ENCODE peak calls at places on chromosome 5, in five cellular contexts. G is SW480, L is COR-L47, P is cardiac muscle cell, S is AG09309. Y is an unnamed sample.

GRCh38 chr5:131209506-131210191 is 38.9 kb downstream of the LYRM7 start:
- DNase-seq in L (no peak), G (no peak), S (no peak), P (no peak), Y (peak; percentile 87)

GRCh38 chr5:119570935-119571334 is 58.4 kb upstream of the FAM170A start:
- DNase-seq in G (no peak), L (no peak), S (no peak), P (no peak), Y (no peak)

GRCh38 chr5:36740259-36740898 is 134.0 kb downstream of the SLC1A3 start:
- DNase-seq in L (no peak), G (no peak), S (no peak), P (no peak), Y (peak; percentile 11)

GRCh38 chr5:159878988-159879471 is 37.3 kb upstream of the ADRA1B start:
- DNase-seq in L (no peak), P (peak; percentile 79), G (peak; percentile 73), S (peak; percentile 48), Y (peak; percentile 33)

GRCh38 chr5:10116594-10116993 is 133.1 kb downstream of the ATPSCKMT start:
- DNase-seq in G (no peak), P (no peak), S (no peak), L (no peak), Y (no peak)

GRCh38 chr5:11069041-11069440 is 308.0 kb upstream of the DAP start:
- DNase-seq in G (no peak), L (no peak), S (no peak), P (no peak), Y (no peak)

GRCh38 chr5:155027993-155028629 is 14.6 kb downstream of the KIF4B start:
- DNase-seq in P (no peak), S (no peak), L (peak; percentile 54), G (peak; percentile 72), Y (peak; percentile 31)

GRCh38 chr5:127386557-127386956 is 96.0 kb downstream of the MEGF10 start:
- DNase-seq in G (no peak), L (no peak), P (no peak), S (peak; percentile 11), Y (no peak)

GRCh38 chr5:122907238-122907637 is 61.8 kb downstream of the SNX24 start:
- DNase-seq in G (no peak), L (no peak), P (no peak), S (no peak), Y (no peak)

GRCh38 chr5:44827681-44828080 is 18.9 kb downstream of the MRPS30 start:
- DNase-seq in P (no peak), S (no peak), L (no peak), G (no peak), Y (no peak)

GRCh38 chr5:112563169-112563826 is 144.2 kb upstream of the EPB41L4A start:
- DNase-seq in S (no peak), G (no peak), L (no peak), P (no peak), Y (no peak)

GRCh38 chr5:107361945-107362344 is 308.8 kb downstream of the EFNA5 start:
- DNase-seq in P (no peak), S (peak; percentile 47), G (no peak), L (no peak), Y (no peak)

GRCh38 chr5:113102121-113102531 is 125.5 kb downstream of the DCP2 start:
- DNase-seq in L (no peak), G (no peak), S (no peak), P (no peak), Y (peak; percentile 34)

GRCh38 chr5:170570492-170570891 is 66.7 kb downstream of the KCNIP1 start:
- DNase-seq in L (peak; percentile 58), S (no peak), P (no peak), G (no peak), Y (peak; percentile 96)